ENCODE peak calls at places on chromosomes 6 and 20, in six cellular contexts. C is fibroblast of lung; A is CD8-positive, alpha-beta T cell; R is heart right ventricle; T is brain microvascular endothelial cell; H is HCT116. P is an unnamed sample. For H3K27me3, the result is how much of the 10 kb centered on the place peaks cover.

GRCh38 chr6:36977470-36977941 is 8.5 kb downstream of the MTCH1 start:
- DNase-seq in C (no peak), H (no peak), A (no peak), R (no peak), T (no peak), P (no peak)

GRCh38 chr20:14984768-14985622 is 647.6 kb upstream of the FLRT3 start:
- DNase-seq in T (peak), A (no peak), R (no peak), H (no peak), C (peak), P (no peak)

GRCh38 chr6:137709424-137710281 is 157.4 kb upstream of the TNFAIP3 start:
- DNase-seq in H (no peak), R (no peak), A (no peak), C (peak), T (peak), P (no peak)

GRCh38 chr20:43137160-43137559 is 52.5 kb downstream of the PTPRT start:
- DNase-seq in T (no peak), A (no peak), R (no peak), C (no peak), H (no peak), P (no peak)

GRCh38 chr20:5002077-5002413 is 735 bp upstream of the SLC23A2 start:
- DNase-seq in R (no peak), C (no peak), H (no peak), T (no peak), A (no peak), P (no peak)

GRCh38 chr20:23493172-23493772 is 2.4 kb downstream of the CST8 start:
- DNase-seq in C (no peak), T (no peak), H (no peak), R (no peak), A (no peak), P (no peak)

GRCh38 chr6:128421788-128422187 is 98.6 kb downstream of the PTPRK start:
- DNase-seq in A (no peak), T (no peak), H (no peak), C (no peak), R (no peak), P (no peak)

GRCh38 chr6:13383280-13384163 is 55.2 kb upstream of the TBC1D7 start:
- DNase-seq in A (no peak), C (peak), H (no peak), R (no peak), T (no peak), P (no peak)

GRCh38 chr20:3238616-3239025 is 369 bp downstream of the SLC4A11 start:
- DNase-seq in R (peak), T (no peak), C (peak), H (no peak), A (peak), P (no peak)

GRCh38 chr6:154164397-154164796 is 125.4 kb downstream of the OPRM1 start:
- DNase-seq in A (no peak), C (peak), H (no peak), R (no peak), T (peak), P (no peak)

GRCh38 chr6:114543696-114544095 is 200.9 kb upstream of the HS3ST5 start:
- DNase-seq in H (no peak), C (no peak), T (no peak), R (no peak), A (no peak), P (no peak)

GRCh38 chr6:105851181-105851580 is 235.0 kb upstream of the PRDM1 start:
- DNase-seq in H (no peak), C (peak), A (no peak), R (no peak), T (no peak), P (no peak)

GRCh38 chr20:61874421-61875068 is 191.1 kb downstream of the TAF4 start:
- DNase-seq in T (no peak), H (peak), C (peak), R (peak), A (no peak), P (no peak)

GRCh38 chr6:150898390-150899170 is 33.1 kb downstream of the MTHFD1L start:
- DNase-seq in T (peak), A (no peak), R (no peak), H (no peak), C (peak), P (no peak)

GRCh38 chr6:51093899-51094665 is 275.4 kb downstream of the TFAP2B start:
- DNase-seq in H (no peak), C (no peak), R (no peak), T (no peak), A (no peak), P (no peak)

GRCh38 chr20:19817017-19817416 is 59.0 kb downstream of the RIN2 start:
- DNase-seq in H (no peak), C (peak), A (no peak), T (peak), R (no peak), P (peak)

GRCh38 chr6:169971171-169971861 is 219.9 kb downstream of the ERMARD start:
- DNase-seq in T (no peak), R (peak), H (no peak), C (no peak), A (no peak), P (no peak)

GRCh38 chr6:144955392-144955791 is 670.3 kb downstream of the UTRN start:
- DNase-seq in C (no peak), H (no peak), R (no peak), A (no peak), T (no peak), P (no peak)

GRCh38 chr6:96184798-96185197 is 169.0 kb downstream of the FUT9 start:
- DNase-seq in C (no peak), R (no peak), A (no peak), H (no peak), T (no peak), P (no peak)

GRCh38 chr6:84052204-84052882 is 18.8 kb downstream of the MRAP2 start:
- DNase-seq in H (no peak), R (peak), T (peak), C (peak), A (no peak), P (no peak)

GRCh38 chr6:31874836-31875572 is 3.8 kb downstream of the SLC44A4 start:
- DNase-seq in H (no peak), A (no peak), R (no peak), C (no peak), T (no peak), P (no peak)

GRCh38 chr20:25247100-25247665 is 702 bp upstream of the PYGB start:
- DNase-seq in C (peak), H (peak), A (no peak), T (peak), R (peak), P (no peak)

GRCh38 chr20:45781391-45781931 is 10.2 kb downstream of the WFDC3 start:
- DNase-seq in A (no peak), T (peak), C (peak), H (peak), R (no peak), P (peak)

GRCh38 chr6:104771258-104771832 is 88.4 kb downstream of the HACE1 start:
- DNase-seq in H (no peak), A (no peak), R (no peak), T (no peak), C (peak), P (no peak)

GRCh38 chr6:53765270-53765669 is 29.5 kb upstream of the LRRC1 start:
- DNase-seq in T (no peak), H (no peak), A (no peak), R (no peak), C (peak), P (no peak)

GRCh38 chr6:119319694-119320093 is 29.9 kb downstream of the MAN1A1 start:
- DNase-seq in T (no peak), R (no peak), H (no peak), A (no peak), C (no peak), P (no peak)

GRCh38 chr6:27209167-27209566 is 38.3 kb upstream of the PRSS16 start:
- DNase-seq in C (no peak), R (no peak), T (no peak), A (no peak), H (no peak), P (no peak)
- H3K27me3 ChIP-seq in C (under half), R (half or more), T (under half), A (under half), H (under half), P (under half)

GRCh38 chr20:59673998-59674445 is 69.7 kb downstream of the PHACTR3 start:
- DNase-seq in H (no peak), R (no peak), C (no peak), A (no peak), T (no peak), P (no peak)
- H3K27me3 ChIP-seq in H (under half), R (under half), C (under half), A (under half), T (under half), P (under half)

GRCh38 chr20:843908-844307 is 10.4 kb downstream of the FAM110A start:
- DNase-seq in A (no peak), R (no peak), C (no peak), T (no peak), H (no peak), P (no peak)

GRCh38 chr20:844473-845225 is 11.1 kb downstream of the FAM110A start:
- DNase-seq in T (peak), H (peak), C (peak), R (peak), A (peak), P (peak)

GRCh38 chr20:845967-846893 is 12.7 kb downstream of the FAM110A start:
- DNase-seq in T (no peak), H (no peak), C (no peak), A (no peak), R (peak), P (no peak)

GRCh38 chr20:846894-847278 is 13.4 kb downstream of the FAM110A start:
- DNase-seq in H (no peak), A (no peak), T (no peak), C (no peak), R (peak), P (no peak)

GRCh38 chr20:845226-845868 is 11.8 kb downstream of the FAM110A start:
- DNase-seq in H (no peak), A (no peak), T (no peak), R (peak), C (no peak), P (no peak)
- H3K27me3 ChIP-seq in H (under half), A (under half), T (under half), R (under half), C (under half), P (under half)

DNA sequence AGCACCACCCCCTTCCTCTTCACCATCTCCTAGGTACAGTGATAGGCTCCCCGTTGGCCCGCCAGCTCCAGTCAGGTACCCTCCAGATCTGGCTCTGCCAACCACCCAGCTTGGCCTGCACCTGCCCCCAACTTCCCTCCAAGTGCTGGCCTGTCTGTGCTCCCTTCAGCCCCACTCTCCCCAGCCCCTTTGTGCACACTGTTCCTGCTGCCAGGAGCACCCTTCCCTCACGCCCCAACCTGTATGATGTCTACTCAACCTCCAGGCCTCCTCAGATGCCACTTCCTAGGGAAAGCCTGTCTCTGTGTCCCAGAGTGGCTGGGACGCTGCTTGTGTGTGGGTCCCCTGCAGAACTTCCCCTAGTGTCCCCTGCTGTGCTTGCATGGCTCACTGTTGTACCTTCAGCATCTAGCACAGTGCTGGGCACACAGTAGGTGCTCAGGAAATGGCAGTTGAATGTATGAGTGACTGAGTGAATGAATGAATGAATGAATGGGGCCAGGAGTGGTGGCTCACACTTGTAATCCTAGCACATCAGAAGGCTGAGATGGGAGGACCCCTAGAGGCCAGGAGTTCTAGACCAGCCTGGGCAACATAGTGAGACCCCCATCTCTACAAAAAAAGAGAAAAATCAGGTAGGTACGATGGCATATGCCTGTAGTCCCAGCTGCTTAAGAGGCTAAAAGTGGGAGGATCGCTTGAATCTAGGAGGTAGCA is 3.0 kb downstream of the ZBP1 start:
- DNase-seq in R (no peak), C (no peak), A (no peak), T (no peak), H (no peak), P (no peak)
- H3K27me3 ChIP-seq in R (under half), C (under half), A (under half), T (under half), H (under half), P (under half)

DNA sequence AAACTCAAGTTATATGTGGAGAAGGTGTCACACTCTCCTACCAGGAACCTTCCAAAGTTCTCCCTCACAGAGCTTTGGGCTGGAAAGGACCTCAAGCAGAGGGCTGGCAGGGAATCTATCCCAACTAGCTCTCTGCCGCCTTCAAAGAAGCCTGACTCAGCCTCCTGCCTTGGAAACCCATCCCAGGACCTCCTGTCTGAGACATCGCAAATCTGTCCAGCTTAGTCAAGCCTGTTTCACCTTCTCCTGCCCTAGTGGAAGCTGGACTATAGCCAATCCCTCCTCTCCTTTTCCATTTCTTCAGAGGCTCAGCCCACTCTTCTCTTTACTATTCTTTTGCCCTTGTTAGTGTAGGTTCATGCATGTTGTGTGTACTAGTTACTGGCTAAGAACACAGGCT is 48.2 kb upstream of the FOXP4 start:
- DNase-seq in R (no peak), A (no peak), C (peak), H (no peak), T (peak), P (no peak)
- H3K27me3 ChIP-seq in R (under half), A (under half), C (under half), H (under half), T (under half), P (under half)

DNA sequence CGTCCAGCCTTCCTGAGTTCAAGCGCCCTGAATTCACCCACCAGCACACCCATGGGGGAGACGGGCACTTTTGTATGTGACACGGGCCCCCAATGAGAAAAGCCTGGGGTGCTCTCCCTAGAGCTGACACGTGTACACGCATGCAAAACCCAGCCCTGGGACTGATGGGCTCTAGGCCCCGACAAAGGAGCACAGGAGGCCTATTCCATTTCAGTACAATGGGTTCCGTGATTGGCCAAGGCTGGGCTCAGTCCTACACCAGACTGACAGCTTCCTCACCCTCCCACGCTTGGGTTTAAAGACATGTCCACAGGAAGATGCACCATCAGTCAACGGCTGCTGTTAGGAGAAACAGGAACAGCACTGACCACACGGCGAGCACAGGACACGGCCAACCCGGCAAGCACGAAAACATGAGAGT is 8.8 kb downstream of the ZBTB46 start:
- DNase-seq in T (no peak), R (no peak), A (no peak), C (no peak), H (no peak), P (no peak)
- H3K27me3 ChIP-seq in T (under half), R (under half), A (under half), C (under half), H (under half), P (under half)

GRCh38 chr6:116945809-116946208 is 68.8 kb downstream of the RFX6 start:
- DNase-seq in C (peak), H (no peak), T (no peak), A (no peak), R (no peak), P (peak)

GRCh38 chr6:116938305-116938704 is 61.3 kb downstream of the RFX6 start:
- DNase-seq in R (no peak), H (no peak), C (no peak), T (no peak), A (no peak), P (no peak)

GRCh38 chr6:116941727-116942126 is 64.7 kb downstream of the RFX6 start:
- DNase-seq in H (no peak), A (no peak), R (no peak), T (no peak), C (no peak), P (no peak)
- H3K27me3 ChIP-seq in H (under half), A (under half), R (under half), T (under half), C (under half), P (under half)

P was measured in kidney epithelial cell.